ENCODE peak calls at places on chromosomes 7 and 10, in seven cellular contexts. One of them, this sample, is unnamed. For H4K20me1, the result is how much of the 10 kb centered on the place peaks cover.

GRCh38 chr7:30406664-30407425 is 71.7 kb downstream of the NOD1 start:
- DNase-seq in GM12878: no peak
- DNase-seq in HCT116: no peak
- DNase-seq in SK-N-SH: no peak
- DNase-seq in K562: no peak
- DNase-seq in H1: peak
- DNase-seq in HepG2: no peak
- DNase-seq in this sample: no peak

GRCh38 chr7:54811016-54811924 is 52.3 kb upstream of the SEC61G start:
- DNase-seq in HepG2: no peak
- DNase-seq in H1: no peak
- DNase-seq in SK-N-SH: no peak
- DNase-seq in GM12878: no peak
- DNase-seq in K562: no peak
- DNase-seq in HCT116: no peak
- DNase-seq in this sample: peak

GRCh38 chr10:98246911-98247820 is 20.8 kb downstream of the LOXL4 start:
- DNase-seq in GM12878: no peak
- DNase-seq in SK-N-SH: no peak
- DNase-seq in HCT116: no peak
- DNase-seq in K562: no peak
- DNase-seq in H1: no peak
- DNase-seq in HepG2: no peak
- DNase-seq in this sample: no peak

GRCh38 chr10:36779238-36779846 is 346.1 kb upstream of the ANKRD30A start:
- DNase-seq in GM12878: no peak
- DNase-seq in HCT116: no peak
- DNase-seq in HepG2: peak
- DNase-seq in H1: no peak
- DNase-seq in K562: peak
- DNase-seq in SK-N-SH: peak
- DNase-seq in this sample: peak

GRCh38 chr10:73060738-73061635 is 35.7 kb downstream of the P4HA1 start:
- DNase-seq in HepG2: peak
- DNase-seq in H1: no peak
- DNase-seq in K562: peak
- DNase-seq in SK-N-SH: peak
- DNase-seq in GM12878: no peak
- DNase-seq in HCT116: peak
- DNase-seq in this sample: peak

GRCh38 chr10:28952523-28952922 is 275.2 kb downstream of the BAMBI start:
- DNase-seq in K562: no peak
- DNase-seq in HepG2: no peak
- DNase-seq in SK-N-SH: no peak
- DNase-seq in H1: no peak
- DNase-seq in GM12878: no peak
- DNase-seq in HCT116: no peak
- DNase-seq in this sample: no peak

GRCh38 chr7:45185028-45185863 is 27.7 kb downstream of the RAMP3 start:
- DNase-seq in GM12878: no peak
- DNase-seq in HepG2: no peak
- DNase-seq in HCT116: no peak
- DNase-seq in SK-N-SH: no peak
- DNase-seq in H1: no peak
- DNase-seq in K562: no peak
- DNase-seq in this sample: no peak

GRCh38 chr10:114653926-114654325 is 4.1 kb downstream of the ABLIM1 start:
- DNase-seq in SK-N-SH: no peak
- DNase-seq in HepG2: no peak
- DNase-seq in GM12878: no peak
- DNase-seq in H1: no peak
- DNase-seq in HCT116: no peak
- DNase-seq in K562: no peak
- DNase-seq in this sample: peak

GRCh38 chr10:86703176-86703575 is 34.9 kb downstream of the LDB3 start:
- DNase-seq in SK-N-SH: no peak
- DNase-seq in GM12878: no peak
- DNase-seq in HepG2: no peak
- DNase-seq in H1: no peak
- DNase-seq in K562: no peak
- DNase-seq in HCT116: no peak
- DNase-seq in this sample: no peak

GRCh38 chr10:92593553-92594046 is 670 bp downstream of the KIF11 start:
- DNase-seq in HepG2: no peak
- DNase-seq in HCT116: no peak
- DNase-seq in H1: no peak
- DNase-seq in SK-N-SH: no peak
- DNase-seq in GM12878: no peak
- DNase-seq in K562: no peak
- DNase-seq in this sample: peak

GRCh38 chr10:92595505-92595904 is 2.6 kb downstream of the KIF11 start:
- DNase-seq in HCT116: no peak
- DNase-seq in SK-N-SH: no peak
- DNase-seq in HepG2: no peak
- DNase-seq in GM12878: no peak
- DNase-seq in H1: no peak
- DNase-seq in K562: no peak
- DNase-seq in this sample: no peak

GRCh38 chr10:92591550-92592140 is 1.3 kb upstream of the KIF11 start:
- DNase-seq in GM12878: peak
- DNase-seq in SK-N-SH: peak
- DNase-seq in H1: peak
- DNase-seq in HCT116: peak
- DNase-seq in HepG2: peak
- DNase-seq in K562: peak
- DNase-seq in this sample: peak

GRCh38 chr10:92592761-92593552 is at the start of gene KIF11:
- DNase-seq in HepG2: peak
- DNase-seq in K562: peak
- DNase-seq in H1: peak
- DNase-seq in GM12878: peak
- DNase-seq in SK-N-SH: peak
- DNase-seq in HCT116: peak
- DNase-seq in this sample: peak

GRCh38 chr10:92594194-92594593 is 1.3 kb downstream of the KIF11 start:
- DNase-seq in HCT116: no peak
- DNase-seq in HepG2: no peak
- DNase-seq in K562: no peak
- DNase-seq in SK-N-SH: no peak
- DNase-seq in GM12878: no peak
- DNase-seq in H1: no peak
- DNase-seq in this sample: peak
- H3K27ac ChIP-seq in HCT116: no peak
- H3K27ac ChIP-seq in HepG2: peak
- H3K27ac ChIP-seq in K562: peak
- H3K27ac ChIP-seq in SK-N-SH: peak
- H3K27ac ChIP-seq in GM12878: peak
- H3K27ac ChIP-seq in H1: no peak
- H3K27ac ChIP-seq in this sample: peak

GRCh38 chr10:104332243-104333036 is 5.8 kb downstream of the ITPRIP start:
- DNase-seq in SK-N-SH: no peak
- DNase-seq in HCT116: no peak
- DNase-seq in H1: no peak
- DNase-seq in HepG2: no peak
- DNase-seq in GM12878: no peak
- DNase-seq in K562: peak
- DNase-seq in this sample: no peak
- H4K20me1 ChIP-seq in SK-N-SH: under half
- H4K20me1 ChIP-seq in HCT116: under half
- H4K20me1 ChIP-seq in H1: under half
- H4K20me1 ChIP-seq in HepG2: under half
- H4K20me1 ChIP-seq in GM12878: under half
- H4K20me1 ChIP-seq in K562: half or more
- H4K20me1 ChIP-seq in this sample: under half

GRCh38 chr7:135843214-135843613 is 94.6 kb upstream of the FAM180A start:
- DNase-seq in K562: no peak
- DNase-seq in SK-N-SH: no peak
- DNase-seq in GM12878: peak
- DNase-seq in HCT116: no peak
- DNase-seq in HepG2: no peak
- DNase-seq in H1: no peak
- DNase-seq in this sample: no peak

GRCh38 chr7:135842446-135843175 is 94.0 kb upstream of the FAM180A start:
- DNase-seq in K562: no peak
- DNase-seq in H1: no peak
- DNase-seq in SK-N-SH: no peak
- DNase-seq in HepG2: no peak
- DNase-seq in GM12878: no peak
- DNase-seq in HCT116: no peak
- DNase-seq in this sample: no peak

GRCh38 chr7:135845415-135846075 is 96.9 kb upstream of the FAM180A start:
- DNase-seq in HepG2: no peak
- DNase-seq in GM12878: no peak
- DNase-seq in HCT116: no peak
- DNase-seq in K562: no peak
- DNase-seq in H1: no peak
- DNase-seq in SK-N-SH: no peak
- DNase-seq in this sample: no peak

GRCh38 chr7:135846339-135846738 is 97.7 kb upstream of the FAM180A start:
- DNase-seq in HCT116: no peak
- DNase-seq in H1: no peak
- DNase-seq in HepG2: no peak
- DNase-seq in GM12878: no peak
- DNase-seq in K562: no peak
- DNase-seq in SK-N-SH: no peak
- DNase-seq in this sample: no peak

GRCh38 chr7:135844903-135845302 is 96.3 kb upstream of the FAM180A start:
- DNase-seq in GM12878: no peak
- DNase-seq in HepG2: no peak
- DNase-seq in H1: no peak
- DNase-seq in HCT116: no peak
- DNase-seq in K562: no peak
- DNase-seq in SK-N-SH: no peak
- DNase-seq in this sample: no peak
- TF ChIP-seq MAX in GM12878: no peak
- TF ChIP-seq MAX in HepG2: no peak
- TF ChIP-seq MAX in H1: no peak
- TF ChIP-seq MAX in HCT116: no peak
- TF ChIP-seq MAX in K562: no peak
- TF ChIP-seq MAX in SK-N-SH: no peak
- TF ChIP-seq MAX in this sample: no peak

GRCh38 chr7:142418316-142418715 is 160.5 kb upstream of the PRSS58 start:
- DNase-seq in GM12878: no peak
- DNase-seq in HepG2: no peak
- DNase-seq in HCT116: no peak
- DNase-seq in SK-N-SH: no peak
- DNase-seq in H1: no peak
- DNase-seq in K562: no peak
- DNase-seq in this sample: no peak
- H3K27ac ChIP-seq in GM12878: no peak
- H3K27ac ChIP-seq in HepG2: no peak
- H3K27ac ChIP-seq in HCT116: no peak
- H3K27ac ChIP-seq in SK-N-SH: no peak
- H3K27ac ChIP-seq in H1: no peak
- H3K27ac ChIP-seq in K562: no peak
- H3K27ac ChIP-seq in this sample: no peak

DNA sequence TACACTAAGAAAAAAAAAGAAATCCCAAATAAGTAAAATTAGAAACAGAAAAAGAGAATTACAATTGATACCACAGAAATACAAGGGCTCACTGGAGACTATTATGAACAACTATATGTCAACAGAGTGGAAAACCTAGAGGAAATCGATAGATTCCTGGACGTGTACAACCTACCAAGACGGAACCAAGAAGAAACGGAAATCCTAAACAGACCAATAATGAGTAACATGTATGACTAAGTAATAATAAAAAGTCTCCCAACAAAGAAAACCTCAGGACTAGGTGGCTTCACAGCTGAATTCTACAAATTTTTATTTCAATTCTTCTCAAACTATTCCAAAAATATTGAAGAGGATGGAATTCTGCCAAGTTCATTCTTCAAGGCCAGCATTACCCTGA is 13.9 kb downstream of the DIP2C start:
- DNase-seq in HCT116: no peak
- DNase-seq in K562: no peak
- DNase-seq in SK-N-SH: no peak
- DNase-seq in HepG2: no peak
- DNase-seq in H1: no peak
- DNase-seq in GM12878: no peak
- DNase-seq in this sample: no peak
- H4K20me1 ChIP-seq in HCT116: under half
- H4K20me1 ChIP-seq in K562: under half
- H4K20me1 ChIP-seq in SK-N-SH: half or more
- H4K20me1 ChIP-seq in HepG2: under half
- H4K20me1 ChIP-seq in H1: under half
- H4K20me1 ChIP-seq in GM12878: under half
- H4K20me1 ChIP-seq in this sample: under half

GRCh38 chr10:108789911-108790310 is 1133.4 kb downstream of the XPNPEP1 start:
- DNase-seq in GM12878: peak
- DNase-seq in H1: no peak
- DNase-seq in K562: no peak
- DNase-seq in SK-N-SH: no peak
- DNase-seq in HepG2: no peak
- DNase-seq in HCT116: no peak
- DNase-seq in this sample: no peak
- TF ChIP-seq MAX in GM12878: no peak
- TF ChIP-seq MAX in H1: no peak
- TF ChIP-seq MAX in K562: no peak
- TF ChIP-seq MAX in SK-N-SH: peak
- TF ChIP-seq MAX in HepG2: no peak
- TF ChIP-seq MAX in HCT116: no peak
- TF ChIP-seq MAX in this sample: no peak

GRCh38 chr7:103687981-103688380 is 242.0 kb upstream of the SLC26A5 start:
- DNase-seq in GM12878: no peak
- DNase-seq in HepG2: no peak
- DNase-seq in H1: no peak
- DNase-seq in K562: peak
- DNase-seq in HCT116: no peak
- DNase-seq in SK-N-SH: no peak
- DNase-seq in this sample: no peak

GRCh38 chr7:103690576-103690975 is 244.6 kb upstream of the SLC26A5 start:
- DNase-seq in HepG2: no peak
- DNase-seq in K562: no peak
- DNase-seq in H1: no peak
- DNase-seq in HCT116: no peak
- DNase-seq in SK-N-SH: no peak
- DNase-seq in GM12878: no peak
- DNase-seq in this sample: no peak

GRCh38 chr7:103689262-103689661 is 243.3 kb upstream of the SLC26A5 start:
- DNase-seq in SK-N-SH: no peak
- DNase-seq in H1: no peak
- DNase-seq in HepG2: no peak
- DNase-seq in K562: no peak
- DNase-seq in GM12878: no peak
- DNase-seq in HCT116: no peak
- DNase-seq in this sample: no peak

GRCh38 chr7:103694304-103694703 is 248.3 kb upstream of the SLC26A5 start:
- DNase-seq in HepG2: no peak
- DNase-seq in H1: no peak
- DNase-seq in SK-N-SH: no peak
- DNase-seq in GM12878: no peak
- DNase-seq in HCT116: no peak
- DNase-seq in K562: no peak
- DNase-seq in this sample: no peak

GRCh38 chr7:103691291-103691690 is 245.3 kb upstream of the SLC26A5 start:
- DNase-seq in SK-N-SH: no peak
- DNase-seq in GM12878: no peak
- DNase-seq in HCT116: no peak
- DNase-seq in HepG2: no peak
- DNase-seq in H1: no peak
- DNase-seq in K562: no peak
- DNase-seq in this sample: no peak
- H3K27ac ChIP-seq in SK-N-SH: no peak
- H3K27ac ChIP-seq in GM12878: no peak
- H3K27ac ChIP-seq in HCT116: no peak
- H3K27ac ChIP-seq in HepG2: no peak
- H3K27ac ChIP-seq in H1: no peak
- H3K27ac ChIP-seq in K562: no peak
- H3K27ac ChIP-seq in this sample: no peak

This sample was measured in endothelial cell of umbilical vein.